ENCODE peak calls at places on chromosomes 16 and 17, in five cellular contexts. L, F, P, T and S are unnamed samples.

GRCh38 chr17:8639709-8640108 is 9.2 kb upstream of the MYH10 start:
- DNase-seq in L (no peak), F (no peak), P (no peak), T (no peak), S (no peak)

GRCh38 chr16:66873685-66874055 is 6.6 kb upstream of the PDP2 start:
- DNase-seq in L (no peak), F (no peak), P (no peak), T (no peak), S (no peak)

GRCh38 chr16:89931305-89931896 is 8.3 kb downstream of the TUBB3 start:
- DNase-seq in L (no peak), F (no peak), P (no peak), T (no peak), S (no peak)

GRCh38 chr17:55219939-55220338 is 44.8 kb upstream of the HLF start:
- DNase-seq in L (no peak), F (peak), P (no peak), T (no peak), S (no peak)

GRCh38 chr17:73291260-73291801 is 20.5 kb downstream of the CDC42EP4 start:
- DNase-seq in L (peak), F (peak), P (no peak), T (peak), S (no peak)

GRCh38 chr17:9226794-9227135 is 205.5 kb downstream of the NTN1 start:
- DNase-seq in L (no peak), F (no peak), P (no peak), T (peak), S (no peak)

GRCh38 chr17:44927696-44928095 is 12.4 kb upstream of the GFAP start:
- DNase-seq in L (no peak), F (no peak), P (no peak), T (no peak), S (no peak)

GRCh38 chr17:65071861-65072260 is 15.3 kb upstream of the GNA13 start:
- DNase-seq in L (no peak), F (no peak), P (no peak), T (no peak), S (no peak)

GRCh38 chr17:47279062-47279801 is 25.6 kb downstream of the ITGB3 start:
- DNase-seq in L (peak), F (peak), P (no peak), T (no peak), S (no peak)
- TF ChIP-seq CTCF in L (peak), F (peak), P (no peak), T (no peak), S (no peak)

GRCh38 chr17:16283705-16284104 is 66.7 kb downstream of the PIGL start:
- DNase-seq in L (no peak), F (peak), P (no peak), T (no peak), S (no peak)

GRCh38 chr17:16286009-16286946 is 67.0 kb downstream of the CENPV start:
- DNase-seq in L (peak), F (peak), P (peak), T (peak), S (no peak)

GRCh38 chr17:16286947-16287562 is 66.2 kb downstream of the CENPV start:
- DNase-seq in L (no peak), F (peak), P (no peak), T (peak), S (no peak)

GRCh38 chr17:16287563-16288027 is 65.7 kb downstream of the CENPV start:
- DNase-seq in L (peak), F (peak), P (no peak), T (peak), S (no peak)

GRCh38 chr17:16285646-16286008 is 67.6 kb downstream of the CENPV start:
- DNase-seq in L (no peak), F (no peak), P (no peak), T (no peak), S (no peak)
- TF ChIP-seq CTCF in L (peak), F (peak), P (peak), T (peak), S (no peak)

GRCh38 chr16:8868272-8869211 is at the start of gene CARHSP1:
- DNase-seq in L (peak), F (peak), P (peak), T (peak), S (peak)

GRCh38 chr16:8866118-8866883 is 2.5 kb downstream of the CARHSP1 start:
- DNase-seq in L (no peak), F (peak), P (peak), T (peak), S (peak)

GRCh38 chr16:8866884-8867482 is 1.8 kb downstream of the CARHSP1 start:
- DNase-seq in L (no peak), F (no peak), P (no peak), T (no peak), S (no peak)

GRCh38 chr16:8869212-8869987 is 594 bp upstream of the CARHSP1 start:
- DNase-seq in L (no peak), F (no peak), P (peak), T (no peak), S (no peak)

GRCh38 chr16:8867483-8868271 is 1.1 kb downstream of the CARHSP1 start:
- DNase-seq in L (no peak), F (no peak), P (peak), T (peak), S (no peak)
- TF ChIP-seq CTCF in L (no peak), F (no peak), P (no peak), T (no peak), S (no peak)

GRCh38 chr17:33273271-33273670 is 19.8 kb downstream of the ASIC2 start:
- DNase-seq in L (no peak), F (no peak), P (no peak), T (no peak), S (no peak)
- TF ChIP-seq CTCF in L (no peak), F (no peak), P (no peak), T (no peak), S (no peak)

GRCh38 chr16:85894266-85894665 is 4.7 kb upstream of the IRF8 start:
- DNase-seq in L (no peak), F (no peak), P (no peak), T (peak), S (peak)
- TF ChIP-seq CTCF in L (no peak), F (no peak), P (no peak), T (peak), S (peak)

DNA sequence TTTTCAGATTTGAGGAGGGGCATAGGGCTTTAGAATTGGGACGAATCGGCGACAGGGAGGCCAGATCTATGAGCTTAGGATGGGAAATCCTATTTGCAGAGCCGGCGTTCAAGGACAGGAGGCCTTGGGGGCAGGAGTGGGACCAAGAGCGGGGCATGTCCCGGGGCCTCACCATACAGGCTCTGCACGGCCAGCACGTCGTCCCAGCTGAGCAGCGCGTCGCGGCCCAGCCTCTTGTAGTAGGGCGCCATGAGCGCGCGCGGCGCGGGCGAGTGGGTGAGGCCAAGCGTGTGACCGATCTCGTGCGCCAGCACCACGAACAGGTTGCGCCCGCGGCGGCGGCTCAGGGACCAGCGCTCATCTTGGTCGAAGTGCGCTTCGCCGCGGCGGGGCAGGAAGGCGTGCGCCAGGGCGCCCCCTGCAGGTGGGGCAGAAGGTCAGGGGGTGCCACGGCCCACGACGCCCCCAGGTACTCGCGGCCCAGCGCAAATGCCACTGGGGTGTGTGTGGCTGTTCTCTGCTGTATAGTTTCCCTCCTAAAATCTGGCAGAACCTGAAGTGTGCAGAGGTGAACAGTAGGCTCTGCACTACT is 9.3 kb downstream of the C17orf50 start:
- DNase-seq in L (no peak), F (no peak), P (peak), T (no peak), S (no peak)
- TF ChIP-seq CTCF in L (peak), F (peak), P (peak), T (peak), S (peak)

DNA sequence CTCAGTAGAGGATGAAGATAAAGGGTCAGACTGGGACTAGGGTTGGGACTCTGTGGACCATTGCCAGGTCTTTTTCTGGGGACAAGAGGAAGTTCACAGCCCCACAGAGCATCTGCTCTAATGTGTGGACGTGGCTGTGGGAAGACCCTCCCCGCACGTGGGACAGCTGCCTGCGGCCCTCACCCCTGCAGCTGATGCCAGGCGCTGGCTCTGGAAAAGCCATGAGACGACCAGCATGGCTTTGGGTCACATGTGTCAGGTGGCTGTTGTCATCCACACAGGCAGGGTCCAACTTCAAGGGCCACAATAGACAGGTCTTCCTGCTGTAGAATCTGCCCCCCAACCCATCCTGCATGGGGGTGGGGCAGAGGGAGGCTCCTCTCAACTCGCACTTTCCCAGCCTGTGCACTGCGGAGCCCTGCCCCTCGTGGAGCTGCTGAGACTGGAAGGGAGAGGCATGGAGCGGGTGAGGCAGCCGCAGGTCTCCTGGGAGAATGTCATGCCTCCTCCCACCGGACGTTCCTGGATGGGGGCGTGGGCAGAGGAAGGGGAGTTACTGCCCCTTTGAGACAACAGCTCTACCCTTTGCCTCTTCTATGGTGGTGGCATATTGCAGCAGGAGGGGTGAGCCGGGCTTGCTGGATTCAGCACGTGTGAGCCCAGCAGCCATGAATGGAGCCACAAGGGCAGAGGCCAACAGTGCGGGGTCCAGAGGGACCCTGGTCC is 53.4 kb downstream of the PIMREG start:
- DNase-seq in L (no peak), F (no peak), P (no peak), T (no peak), S (no peak)
- TF ChIP-seq CTCF in L (no peak), F (no peak), P (no peak), T (no peak), S (no peak)

GRCh38 chr16:28876973-28877641 is 1.2 kb upstream of the ATP2A1 start:
- DNase-seq in L (no peak), F (no peak), P (no peak), T (no peak), S (no peak)

GRCh38 chr16:28874406-28874805 is 3.9 kb upstream of the ATP2A1 start:
- DNase-seq in L (no peak), F (no peak), P (no peak), T (no peak), S (no peak)

GRCh38 chr16:28876016-28876659 is 2.1 kb upstream of the ATP2A1 start:
- DNase-seq in L (no peak), F (no peak), P (no peak), T (no peak), S (no peak)

GRCh38 chr16:28873543-28874201 is 4.6 kb upstream of the ATP2A1 start:
- DNase-seq in L (no peak), F (peak), P (peak), T (peak), S (no peak)

GRCh38 chr16:28875134-28876015 is 2.9 kb upstream of the ATP2A1 start:
- DNase-seq in L (no peak), F (no peak), P (no peak), T (no peak), S (no peak)
- TF ChIP-seq CTCF in L (no peak), F (no peak), P (peak), T (no peak), S (no peak)

GRCh38 chr16:19666451-19666850 is 51.6 kb downstream of the KNOP1 start:
- DNase-seq in L (no peak), F (no peak), P (no peak), T (no peak), S (no peak)

GRCh38 chr16:19659554-19659953 is 58.5 kb downstream of the KNOP1 start:
- DNase-seq in L (no peak), F (peak), P (no peak), T (no peak), S (no peak)

GRCh38 chr16:19660432-19660831 is 57.6 kb downstream of the KNOP1 start:
- DNase-seq in L (no peak), F (no peak), P (no peak), T (no peak), S (no peak)

GRCh38 chr16:19664166-19664565 is 53.9 kb downstream of the KNOP1 start:
- DNase-seq in L (no peak), F (no peak), P (no peak), T (no peak), S (no peak)

DNA sequence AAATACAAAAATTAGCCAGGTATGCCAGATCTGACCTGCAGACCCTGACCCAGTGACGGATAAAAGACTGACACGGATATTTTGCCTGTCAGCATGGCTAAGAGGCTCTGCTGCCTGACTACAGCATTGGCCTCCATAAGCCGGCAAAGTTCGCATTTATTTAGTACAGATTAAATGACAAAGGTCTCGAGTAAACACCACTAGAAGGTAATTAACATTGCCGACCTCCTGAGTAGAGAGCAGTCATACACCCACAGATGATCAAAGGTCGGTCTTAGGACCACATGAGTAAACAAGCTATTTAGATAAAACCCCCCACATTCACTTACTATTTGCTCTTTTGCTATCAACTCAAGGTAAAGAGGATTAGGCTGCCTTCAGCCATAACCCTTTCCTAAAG is 55.7 kb downstream of the KNOP1 start:
- DNase-seq in L (no peak), F (no peak), P (no peak), T (no peak), S (no peak)
- TF ChIP-seq CTCF in L (no peak), F (no peak), P (no peak), T (no peak), S (no peak)

GRCh38 chr17:81906476-81907218 is 4.6 kb downstream of the PCYT2 start:
- DNase-seq in L (no peak), F (no peak), P (no peak), T (no peak), S (no peak)

GRCh38 chr17:81909231-81909630 is 2.0 kb downstream of the PCYT2 start:
- DNase-seq in L (no peak), F (no peak), P (no peak), T (no peak), S (no peak)

GRCh38 chr17:81905993-81906392 is 4.0 kb downstream of the NPB start:
- DNase-seq in L (no peak), F (no peak), P (no peak), T (no peak), S (no peak)

GRCh38 chr17:81908793-81909192 is 2.4 kb downstream of the PCYT2 start:
- DNase-seq in L (no peak), F (no peak), P (no peak), T (no peak), S (no peak)

GRCh38 chr17:81907219-81908145 is 3.7 kb downstream of the PCYT2 start:
- DNase-seq in L (no peak), F (no peak), P (no peak), T (no peak), S (no peak)
- TF ChIP-seq CTCF in L (no peak), F (no peak), P (peak), T (no peak), S (no peak)